ENCODE peak calls at places on chromosomes 6 and 20, in four cellular contexts. Q is IMR-90, Z is mesendoderm, X is H1. W is an unnamed sample.

GRCh38 chr6:17962436-17963031 is 24.9 kb downstream of the KIF13A start:
- DNase-seq in X (no peak), Z (no peak), Q (peak), W (no peak)

GRCh38 chr6:37433657-37434271 is 743 bp downstream of the CMTR1 start:
- DNase-seq in Z (peak), Q (peak), X (no peak), W (no peak)

GRCh38 chr20:39048000-39048696 is 86.0 kb downstream of the DHX35 start:
- DNase-seq in Z (peak), Q (peak), X (peak), W (peak)

GRCh38 chr20:3494218-3494617 is 23.4 kb downstream of the ATRN start:
- DNase-seq in Q (no peak), Z (no peak), X (no peak), W (no peak)

GRCh38 chr20:44580581-44581268 is 1.7 kb upstream of the PKIG start:
- DNase-seq in Q (no peak), Z (no peak), X (no peak), W (no peak)

GRCh38 chr20:33947709-33948295 is 45.9 kb upstream of the RALY start:
- DNase-seq in Z (peak), X (peak), Q (peak), W (peak)

GRCh38 chr6:157033428-157034140 is 256.4 kb downstream of the ARID1B start:
- DNase-seq in X (no peak), Q (peak), Z (no peak), W (no peak)

GRCh38 chr6:82331031-82331773 is 32.4 kb upstream of the TPBG start:
- DNase-seq in X (no peak), Q (peak), Z (peak), W (peak)

GRCh38 chr6:77015350-77015749 is 447.9 kb downstream of the HTR1B start:
- DNase-seq in Q (peak), X (no peak), Z (peak), W (no peak)

GRCh38 chr20:1486566-1486965 is 4.7 kb downstream of the SIRPB2 start:
- DNase-seq in Q (no peak), Z (no peak), X (no peak), W (no peak)

GRCh38 chr6:150874184-150874583 is 8.7 kb downstream of the MTHFD1L start:
- DNase-seq in Q (no peak), Z (no peak), X (no peak), W (no peak)

GRCh38 chr6:33905081-33905609 is 101.3 kb upstream of the MLN start:
- DNase-seq in Z (no peak), X (no peak), Q (no peak), W (no peak)

GRCh38 chr6:43826739-43827138 is 56.7 kb downstream of the VEGFA start:
- DNase-seq in Z (no peak), Q (no peak), X (no peak), W (no peak)

GRCh38 chr6:31114540-31114876 is at the start of gene PSORS1C1:
- DNase-seq in X (no peak), Z (peak), Q (peak), W (peak)

GRCh38 chr6:41878961-41879405 is 16.2 kb downstream of the USP49 start:
- DNase-seq in X (no peak), Q (peak), Z (no peak), W (no peak)

GRCh38 chr20:2349801-2350200 is 30.9 kb upstream of the TGM6 start:
- DNase-seq in Z (peak), Q (no peak), X (no peak), W (no peak)

GRCh38 chr6:34912715-34913464 is 23.8 kb downstream of the ANKS1A start:
- DNase-seq in X (no peak), Z (no peak), Q (peak), W (no peak)

GRCh38 chr6:165059032-165059431 is 250.4 kb downstream of the C6orf118 start:
- DNase-seq in Z (no peak), Q (no peak), X (no peak), W (no peak)

GRCh38 chr20:14544688-14545087 is 207.3 kb upstream of the FLRT3 start:
- DNase-seq in X (no peak), Q (no peak), Z (no peak), W (no peak)

GRCh38 chr20:13322621-13323020 is 101.5 kb downstream of the ISM1 start:
- DNase-seq in Z (peak), Q (no peak), X (no peak), W (no peak)

GRCh38 chr6:52929321-52930164 is 20.0 kb upstream of the GSTA3 start:
- DNase-seq in Z (no peak), X (no peak), Q (peak), W (no peak)

GRCh38 chr20:48329676-48330644 is 497.8 kb downstream of the PREX1 start:
- DNase-seq in Z (peak), Q (peak), X (peak), W (peak)

GRCh38 chr6:13624871-13625288 is 9.7 kb downstream of the NOL7 start:
- DNase-seq in X (peak), Z (peak), Q (peak), W (peak)

GRCh38 chr6:137970368-137970767 is 103.3 kb downstream of the TNFAIP3 start:
- DNase-seq in Z (peak), Q (no peak), X (no peak), W (no peak)

GRCh38 chr6:112253842-112254816 is at the start of gene LAMA4:
- DNase-seq in X (no peak), Z (peak), Q (peak), W (peak)

GRCh38 chr6:149235130-149235561 is 82.4 kb upstream of the TAB2 start:
- DNase-seq in Q (peak), X (no peak), Z (no peak), W (no peak)

GRCh38 chr6:96022225-96022624 is 6.5 kb downstream of the FUT9 start:
- DNase-seq in Q (no peak), Z (no peak), X (no peak), W (no peak)

GRCh38 chr20:61752576-61752975 is 313.1 kb downstream of the TAF4 start:
- DNase-seq in X (no peak), Q (no peak), Z (no peak), W (no peak)
- H3K56ac ChIP-seq in X (no peak), Q (no peak), Z (no peak), W (no peak)

DNA sequence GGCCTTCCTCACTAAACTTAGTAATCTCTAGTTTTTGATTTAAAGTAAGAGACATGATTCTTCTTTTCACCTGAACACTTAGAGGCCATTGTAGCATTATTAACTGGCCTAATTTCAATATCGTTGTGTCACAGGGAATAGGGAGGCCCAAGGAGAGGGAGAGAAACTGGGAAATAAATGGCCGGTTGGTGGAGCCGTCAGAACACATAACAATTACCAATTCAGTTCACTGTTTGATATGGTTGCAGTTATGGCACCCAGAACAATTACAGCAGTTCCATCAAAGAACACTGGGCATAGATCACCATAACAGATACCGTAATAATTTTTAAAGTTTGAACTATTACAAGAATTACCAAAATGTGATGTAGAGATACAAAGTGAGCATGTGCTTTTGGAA is 9.1 kb upstream of the GLYATL3 start:
- DNase-seq in Z (no peak), Q (no peak), X (no peak), W (no peak)
- H4K5ac ChIP-seq in Z (no peak), Q (no peak), X (no peak), W (no peak)

GRCh38 chr20:62646851-62647520 is 4.7 kb downstream of the SLCO4A1 start:
- DNase-seq in X (no peak), Q (no peak), Z (no peak), W (no peak)
- H3K27ac ChIP-seq in X (no peak), Q (no peak), Z (no peak), W (no peak)

GRCh38 chr6:4852938-4853337 is 76.7 kb downstream of the CDYL start:
- DNase-seq in Q (no peak), X (no peak), Z (no peak), W (no peak)

GRCh38 chr6:4853782-4854511 is 77.7 kb downstream of the CDYL start:
- DNase-seq in Z (no peak), X (no peak), Q (peak), W (no peak)

GRCh38 chr6:4856779-4857178 is 80.6 kb downstream of the CDYL start:
- DNase-seq in Q (no peak), X (no peak), Z (no peak), W (no peak)

GRCh38 chr6:4851035-4851434 is 74.8 kb downstream of the CDYL start:
- DNase-seq in X (no peak), Q (no peak), Z (no peak), W (no peak)

GRCh38 chr6:4853349-4853748 is 77.1 kb downstream of the CDYL start:
- DNase-seq in Q (no peak), Z (peak), X (no peak), W (no peak)
- H3K56ac ChIP-seq in Q (no peak), Z (no peak), X (no peak), W (no peak)

W was measured in H9.